ENCODE peak calls at places on chromosomes 7 and 10, in four cellular contexts. R is GM12878, H is fibroblast of lung, S is K562. W is an unnamed sample.

GRCh38 chr7:43248961-43249807 is 136.7 kb downstream of the HECW1 start:
- DNase-seq in R (no peak), H (peak; percentile 60), S (peak; percentile 23), W (no peak)

GRCh38 chr7:20350518-20350951 is 19.8 kb downstream of the ITGB8 start:
- DNase-seq in R (no peak), H (peak; percentile 54), S (no peak), W (no peak)

GRCh38 chr7:49855281-49855980 is 82.0 kb downstream of the VWC2 start:
- DNase-seq in R (no peak), H (no peak), S (no peak), W (peak; percentile 59)

GRCh38 chr7:98352621-98353020 is 48.3 kb downstream of the BAIAP2L1 start:
- DNase-seq in R (no peak), H (peak; percentile 63), S (no peak), W (no peak)

GRCh38 chr10:71206911-71207310 is 5.5 kb upstream of the UNC5B start:
- DNase-seq in R (no peak), H (no peak), S (no peak), W (peak; percentile 32)

GRCh38 chr7:90383879-90384278 is 19.4 kb upstream of the CLDN12 start:
- DNase-seq in R (no peak), H (peak; percentile 73), S (no peak), W (no peak)

GRCh38 chr10:95214369-95214768 is 20.3 kb downstream of the ACSM6 start:
- DNase-seq in R (no peak), H (peak; percentile 45), S (no peak), W (no peak)

GRCh38 chr7:74372511-74373111 is 81.1 kb upstream of the GTF2IRD1 start:
- DNase-seq in R (no peak), H (peak; percentile 21), S (no peak), W (no peak)

GRCh38 chr10:3136763-3137611 is 35.6 kb downstream of the PITRM1 start:
- DNase-seq in R (no peak), H (peak; percentile 59), S (no peak), W (no peak)

GRCh38 chr7:158042156-158042880 is 545.3 kb downstream of the PTPRN2 start:
- DNase-seq in R (no peak), H (no peak), S (no peak), W (no peak)

GRCh38 chr10:117884088-117884487 is 162.7 kb downstream of the RAB11FIP2 start:
- DNase-seq in R (no peak), H (no peak), S (no peak), W (no peak)

GRCh38 chr10:132382231-132382922 is 14.6 kb upstream of the PWWP2B start:
- DNase-seq in R (no peak), H (peak; percentile 53), S (no peak), W (no peak)

GRCh38 chr10:35040761-35041501 is 49.2 kb downstream of the CUL2 start:
- DNase-seq in R (no peak), H (peak; percentile 76), S (no peak), W (peak; percentile 76)

DNA sequence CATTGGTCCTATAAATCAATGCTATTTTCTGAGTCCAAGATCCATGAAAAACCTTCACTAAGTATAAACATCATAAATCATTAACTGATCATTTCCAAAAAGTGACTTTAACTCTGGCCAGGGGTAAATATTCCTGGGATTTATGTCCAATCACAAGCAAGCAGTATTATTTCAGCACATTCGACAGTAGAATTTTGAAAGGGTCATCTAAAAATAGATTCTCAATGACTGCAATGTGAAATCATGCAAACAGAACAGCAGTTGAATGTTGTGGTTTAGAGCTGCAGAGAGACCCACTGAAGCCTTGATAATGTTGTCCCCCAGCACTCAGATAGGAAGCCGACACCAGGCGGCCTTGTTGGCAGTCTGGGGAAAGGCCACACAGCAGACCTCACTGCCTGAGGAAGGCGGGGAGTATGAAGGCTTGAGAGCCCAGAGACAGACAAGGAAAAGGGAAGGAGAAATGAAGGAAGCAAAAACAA is 38.1 kb downstream of the FAM107B start:
- DNase-seq in R (no peak), H (peak; percentile 86), S (no peak), W (peak; percentile 69)
- H3K9ac ChIP-seq in R (peak overlapping the region; percentile 11), H (no peak overlapping the region), S (no peak overlapping the region), W (no peak overlapping the region)

GRCh38 chr7:144009361-144009760 is 9.2 kb downstream of the OR6B1 start:
- DNase-seq in R (no peak), H (no peak), S (no peak), W (no peak)
- TF ChIP-seq CTCF in R (no peak), H (no peak), S (no peak), W (no peak)

GRCh38 chr7:117672433-117672832 is 192.6 kb downstream of the CFTR start:
- DNase-seq in R (no peak), H (no peak), S (no peak), W (no peak)
- H3K4me1 ChIP-seq in R (no peaks in the 10 kb centered on the region), H (peaks cover 3% of the 10 kb centered on the region), S (no peaks in the 10 kb centered on the region), W (peaks cover 2% of the 10 kb centered on the region)

DNA sequence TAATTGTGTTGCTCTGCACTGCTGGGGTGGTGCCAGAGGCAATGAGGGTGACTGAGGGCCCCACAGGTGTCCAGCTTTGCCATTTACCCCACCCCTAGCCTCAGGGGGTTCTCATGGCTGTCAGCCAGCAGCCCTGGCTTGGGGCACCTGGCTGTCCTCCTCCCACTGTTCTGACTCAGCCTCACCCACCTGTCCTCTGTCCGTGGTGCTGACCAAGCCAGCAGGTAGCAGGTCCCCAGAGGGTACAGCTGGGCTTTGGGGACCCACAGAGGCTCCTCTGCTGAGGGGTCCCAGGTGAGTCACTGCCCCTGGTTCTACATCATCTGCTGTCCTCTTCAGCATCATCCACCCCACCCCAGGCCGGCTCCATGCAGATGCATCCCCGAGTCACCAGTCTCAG is 32.2 kb upstream of the ZNF716 start:
- DNase-seq in R (no peak), H (no peak), S (no peak), W (no peak)
- H3K9ac ChIP-seq in R (no peak overlapping the region), H (no peak overlapping the region), S (no peak overlapping the region), W (no peak overlapping the region)

GRCh38 chr10:127649642-127650041 is 87.3 kb upstream of the FOXI2 start:
- DNase-seq in R (no peak), H (no peak), S (peak; percentile 0), W (peak; percentile 92)
- TF ChIP-seq CTCF in R (no peak), H (no peak), S (no peak), W (peak; percentile 84)

GRCh38 chr10:43394868-43395267 is 14.1 kb downstream of the HNRNPF start:
- DNase-seq in R (no peak), H (no peak), S (no peak), W (no peak)

GRCh38 chr10:43390791-43391190 is 18.2 kb downstream of the HNRNPF start:
- DNase-seq in R (no peak), H (peak; percentile 20), S (no peak), W (peak; percentile 71)

GRCh38 chr10:43393606-43394360 is 15.2 kb downstream of the HNRNPF start:
- DNase-seq in R (no peak), H (no peak), S (no peak), W (no peak)

GRCh38 chr10:43390333-43390732 is 18.7 kb downstream of the HNRNPF start:
- DNase-seq in R (no peak), H (no peak), S (no peak), W (no peak)

DNA sequence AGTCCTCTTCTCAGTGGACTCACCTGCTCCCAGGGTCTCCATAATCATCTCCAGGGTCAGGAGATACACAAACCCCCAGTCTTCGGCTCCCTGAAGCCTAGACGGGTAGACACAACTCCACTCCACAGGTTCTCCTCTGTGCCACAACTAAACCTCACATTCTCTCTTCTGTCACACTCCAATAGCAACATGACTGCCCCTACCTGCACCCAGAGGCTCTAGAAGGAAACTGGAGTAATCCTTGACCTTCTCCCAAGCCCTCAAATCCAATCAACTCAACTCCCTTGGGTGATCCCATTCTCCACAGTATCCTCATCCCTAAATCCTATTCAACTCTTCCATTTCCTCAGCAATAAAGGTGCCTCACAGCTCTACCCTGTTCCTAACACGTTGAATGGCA is 16.2 kb downstream of the HNRNPF start:
- DNase-seq in R (no peak), H (no peak), S (no peak), W (no peak)
- H3K4me1 ChIP-seq in R (peaks cover 8% of the 10 kb centered on the region), H (peaks cover 2% of the 10 kb centered on the region), S (peaks cover 51% of the 10 kb centered on the region), W (peaks cover 16% of the 10 kb centered on the region)

W was measured in endodermal cell.